ENCODE peak calls at places on chromosomes 1 and 21, in nine cellular contexts. E is stomach; D is NCI-H345; O is NCI-H1092 treated with DMSO at 0.1 percent for 48 hours; S is RWPE1; C is GM23248; N is stimulated activated CD8-positive, alpha-beta memory T cell treated with anti-CD3 and anti-CD28 coated beads, Interleukin-4, amount 100 ng/mL, for 24 hours; L is HS-5; H is ACHN. X is an unnamed sample.

GRCh38 chr1:234139966-234140365 is 233.3 kb upstream of the COA6 start:
- DNase-seq in E (no peak), D (no peak), O (no peak), S (peak; percentile 75), C (peak; percentile 82), N (no peak), L (peak; percentile 81), H (no peak), X (peak; percentile 96)

GRCh38 chr1:205275133-205275532 is 46.4 kb downstream of the NUAK2 start:
- DNase-seq in E (peak; percentile 88), D (peak; percentile 85), O (peak; percentile 92), S (no peak), C (no peak), N (no peak), L (no peak), H (no peak), X (no peak)

GRCh38 chr1:61046434-61046833 is 35.9 kb upstream of the NFIA start:
- DNase-seq in E (no peak), D (no peak), O (no peak), S (no peak), C (no peak), N (no peak), L (no peak), H (no peak), X (no peak)

GRCh38 chr1:150925080-150925479 is 1.1 kb upstream of the SETDB1 start:
- DNase-seq in E (no peak), D (peak; percentile 50), O (no peak), S (no peak), C (no peak), N (no peak), L (no peak), H (no peak), X (no peak)

GRCh38 chr1:153976819-153977249 is 640 bp downstream of the JTB start:
- DNase-seq in E (no peak), D (no peak), O (no peak), S (no peak), C (no peak), N (no peak), L (no peak), H (no peak), X (no peak)

GRCh38 chr1:116127848-116128540 is 16.8 kb downstream of the MAB21L3 start:
- DNase-seq in E (no peak), D (no peak), O (no peak), S (no peak), C (no peak), N (no peak), L (no peak), H (no peak), X (no peak)

GRCh38 chr1:37465596-37466517 is 8.5 kb upstream of the ZC3H12A start:
- DNase-seq in E (no peak), D (no peak), O (no peak), S (no peak), C (peak; percentile 86), N (no peak), L (no peak), H (no peak), X (no peak)

GRCh38 chr1:87137342-87137739 is 191.3 kb upstream of the LMO4 start:
- DNase-seq in E (no peak), D (no peak), O (no peak), S (no peak), C (no peak), N (no peak), L (no peak), H (no peak), X (no peak)

GRCh38 chr1:41239988-41240610 is 2.0 kb downstream of the SCMH1 start:
- DNase-seq in E (no peak), D (peak; percentile 11), O (no peak), S (peak; percentile 16), C (peak; percentile 73), N (no peak), L (no peak), H (peak; percentile 49), X (peak; percentile 49)

GRCh38 chr1:938088-938683 is 14.5 kb downstream of the SAMD11 start:
- DNase-seq in E (peak; percentile 82), D (no peak), O (no peak), S (peak; percentile 49), C (peak; percentile 80), N (no peak), L (no peak), H (peak; percentile 67), X (peak; percentile 92)

GRCh38 chr1:179129702-179130473 is 48.0 kb downstream of the TOR3A start:
- DNase-seq in E (no peak), D (no peak), O (no peak), S (no peak), C (peak; percentile 66), N (no peak), L (no peak), H (peak; percentile 48), X (peak; percentile 61)

GRCh38 chr1:53175302-53175913 is 21.2 kb upstream of the CPT2 start:
- DNase-seq in E (peak; percentile 89), D (no peak), O (no peak), S (no peak), C (peak; percentile 92), N (no peak), L (no peak), H (no peak), X (no peak)

GRCh38 chr1:46619656-46620055 is 3.0 kb upstream of the MOB3C start:
- DNase-seq in E (no peak), D (no peak), O (no peak), S (no peak), C (no peak), N (no peak), L (no peak), H (no peak), X (no peak)

GRCh38 chr1:216389774-216390173 is 33.5 kb downstream of the USH2A start:
- DNase-seq in E (no peak), D (no peak), O (no peak), S (no peak), C (no peak), N (no peak), L (no peak), H (no peak), X (no peak)

GRCh38 chr1:207920481-207921050 is 9.6 kb upstream of the CD34 start:
- DNase-seq in E (no peak), D (no peak), O (no peak), S (no peak), C (no peak), N (no peak), L (no peak), H (no peak), X (no peak)

GRCh38 chr21:25639922-25640670 is 1.0 kb downstream of the JAM2 start:
- DNase-seq in E (no peak), D (peak; percentile 17), O (no peak), S (no peak), C (peak; percentile 32), N (no peak), L (no peak), H (no peak), X (no peak)

GRCh38 chr1:20255666-20256065 is 35.0 kb upstream of the VWA5B1 start:
- DNase-seq in E (no peak), D (peak; percentile 22), O (no peak), S (peak; percentile 56), C (peak; percentile 45), N (no peak), L (peak; percentile 50), H (no peak), X (peak; percentile 34)

GRCh38 chr1:200379431-200379755 is 30.4 kb downstream of the ZNF281 start:
- DNase-seq in E (no peak), D (no peak), O (no peak), S (peak; percentile 94), C (peak; percentile 91), N (no peak), L (peak; percentile 99), H (peak; percentile 93), X (peak; percentile 99)

GRCh38 chr1:8055973-8056372 is 29.9 kb upstream of the ERRFI1 start:
- DNase-seq in E (no peak), D (no peak), O (no peak), S (peak; percentile 73), C (peak; percentile 88), N (no peak), L (peak; percentile 76), H (no peak), X (peak; percentile 29)

GRCh38 chr1:143736562-143736961 is 235.2 kb downstream of the FAM72C start:
- DNase-seq in E (no peak), D (no peak), O (no peak), S (no peak), C (no peak), N (no peak), L (no peak), H (no peak), X (no peak)

GRCh38 chr1:10686404-10687040 is 109.9 kb downstream of the CASZ1 start:
- DNase-seq in E (no peak), D (no peak), O (peak; percentile 33), S (no peak), C (no peak), N (no peak), L (no peak), H (no peak), X (peak; percentile 24)

GRCh38 chr1:186210258-186210657 is 164.8 kb downstream of the TPR start:
- DNase-seq in E (no peak), D (no peak), O (no peak), S (no peak), C (no peak), N (no peak), L (no peak), H (no peak), X (no peak)

GRCh38 chr1:150001415-150001814 is 9.1 kb downstream of the OTUD7B start:
- DNase-seq in E (no peak), D (no peak), O (no peak), S (no peak), C (no peak), N (no peak), L (no peak), H (no peak), X (no peak)

GRCh38 chr21:26470361-26471115 is 102.5 kb downstream of the CYYR1 start:
- DNase-seq in E (no peak), D (no peak), O (no peak), S (no peak), C (no peak), N (no peak), L (no peak), H (no peak), X (no peak)

GRCh38 chr1:117370071-117370470 is 2.8 kb downstream of the MAN1A2 start:
- DNase-seq in E (no peak), D (no peak), O (no peak), S (no peak), C (peak; percentile 42), N (no peak), L (no peak), H (no peak), X (no peak)

GRCh38 chr1:55212349-55213028 is 2.7 kb downstream of the USP24 start:
- DNase-seq in E (no peak), D (peak; percentile 21), O (no peak), S (no peak), C (no peak), N (no peak), L (no peak), H (no peak), X (no peak)

GRCh38 chr1:157004286-157004685 is 41.3 kb downstream of the ARHGEF11 start:
- DNase-seq in E (no peak), D (no peak), O (no peak), S (no peak), C (no peak), N (no peak), L (no peak), H (no peak), X (no peak)

GRCh38 chr1:100070201-100070939 is 62.4 kb downstream of the SASS6 start:
- DNase-seq in E (no peak), D (no peak), O (no peak), S (no peak), C (no peak), N (no peak), L (no peak), H (no peak), X (no peak)

GRCh38 chr1:15257309-15257708 is 10.3 kb downstream of the FHAD1 start:
- DNase-seq in E (no peak), D (no peak), O (no peak), S (no peak), C (no peak), N (no peak), L (no peak), H (no peak), X (no peak)

GRCh38 chr1:162036156-162036555 is 12.5 kb upstream of the OLFML2B start:
- DNase-seq in E (no peak), D (no peak), O (no peak), S (no peak), C (peak; percentile 31), N (no peak), L (no peak), H (no peak), X (no peak)

GRCh38 chr1:48757363-48757762 is 19.3 kb downstream of the BEND5 start:
- DNase-seq in E (no peak), D (no peak), O (no peak), S (no peak), C (no peak), N (no peak), L (no peak), H (no peak), X (no peak)